ENCODE peak calls at places on chromosomes 4 and X, in seven cellular contexts. V is H54, K is AG04449, D is EH, C is cardiac muscle cell, Q is nephron progenitor cell, W is GDM1. A is an unnamed sample.

GRCh38 chr4:2837904-2838496 is 5.6 kb upstream of the ADD1 start:
- DNase-seq in V (no peak), K (no peak), D (peak), C (no peak), Q (no peak), W (peak), A (peak)

GRCh38 chrX:2228466-2228865 is 272.3 kb downstream of the DHRSX start:
- DNase-seq in V (no peak), K (no peak), D (peak), C (no peak), Q (no peak), W (no peak), A (no peak)

GRCh38 chr4:145868637-145869409 is 69.8 kb downstream of the ZNF827 start:
- DNase-seq in V (no peak), K (no peak), D (no peak), C (peak), Q (no peak), W (no peak), A (no peak)

GRCh38 chrX:69614896-69615295 is 1.0 kb upstream of the EDA start:
- DNase-seq in V (no peak), K (no peak), D (no peak), C (no peak), Q (no peak), W (no peak), A (no peak)

GRCh38 chr4:75633846-75634245 is 3.5 kb upstream of the CDKL2 start:
- DNase-seq in V (no peak), K (no peak), D (peak), C (no peak), Q (no peak), W (no peak), A (no peak)

GRCh38 chr4:111512081-111512774 is 633.0 kb upstream of the FAM241A start:
- DNase-seq in V (no peak), K (peak), D (peak), C (no peak), Q (no peak), W (no peak), A (no peak)

GRCh38 chrX:6052111-6052745 is 176.4 kb downstream of the NLGN4X start:
- DNase-seq in V (no peak), K (no peak), D (no peak), C (no peak), Q (no peak), W (no peak), A (no peak)

GRCh38 chr4:100895572-100896197 is 377.9 kb upstream of the EMCN start:
- DNase-seq in V (no peak), K (no peak), D (peak), C (no peak), Q (no peak), W (no peak), A (no peak)

GRCh38 chrX:67524428-67524827 is 19.4 kb upstream of the AR start:
- DNase-seq in V (no peak), K (no peak), D (no peak), C (no peak), Q (no peak), W (no peak), A (no peak)